ENCODE peak calls at places on chromosomes 4 and X, in four cellular contexts. T is NT2/D1; D is brain microvascular endothelial cell; S is CD8-positive, alpha-beta T cell. L is an unnamed sample.

GRCh38 chr4:74374561-74375327 is 9.8 kb downstream of the EREG start:
- DNase-seq in T (no peak), D (peak; percentile 74), S (no peak), L (peak; percentile 96)

GRCh38 chr4:173461170-173461569 is 62.3 kb upstream of the SCRG1 start:
- DNase-seq in T (no peak), D (no peak), S (no peak), L (no peak)

GRCh38 chr4:176335421-176335820 is 15.7 kb downstream of the SPCS3 start:
- DNase-seq in T (no peak), D (no peak), S (no peak), L (no peak)

GRCh38 chrX:10011261-10011931 is 44.2 kb downstream of the CLDN34 start:
- DNase-seq in T (no peak), D (peak; percentile 39), S (no peak), L (no peak)

GRCh38 chr4:56788081-56788480 is 33.4 kb downstream of the SPINK2 start:
- DNase-seq in T (no peak), D (no peak), S (no peak), L (no peak)

GRCh38 chrX:27575565-27575964 is 14.6 kb upstream of the DCAF8L2 start:
- DNase-seq in T (no peak), D (no peak), S (no peak), L (no peak)

GRCh38 chr4:186900232-186900900 is 176.7 kb upstream of the FAT1 start:
- DNase-seq in T (no peak), D (peak; percentile 93), S (no peak), L (no peak)

GRCh38 chr4:52824603-52825310 is 37.4 kb upstream of the RASL11B start:
- DNase-seq in T (no peak), D (no peak), S (no peak), L (no peak)

GRCh38 chrX:31007347-31007746 is 64.5 kb downstream of the FTHL17 start:
- DNase-seq in T (no peak), D (no peak), S (no peak), L (no peak)

GRCh38 chrX:153526040-153526439 is 8.6 kb downstream of the ATP2B3 start:
- DNase-seq in T (no peak), D (no peak), S (no peak), L (no peak)

GRCh38 chr4:2794707-2795557 is 2.0 kb downstream of the SH3BP2 start:
- DNase-seq in T (no peak), D (peak; percentile 68), S (no peak), L (peak; percentile 63)
- H3K4me3 ChIP-seq in T (no peak overlapping the region), D (no peak overlapping the region), S (no peak overlapping the region), L (peak overlapping the region; percentile 69)

DNA sequence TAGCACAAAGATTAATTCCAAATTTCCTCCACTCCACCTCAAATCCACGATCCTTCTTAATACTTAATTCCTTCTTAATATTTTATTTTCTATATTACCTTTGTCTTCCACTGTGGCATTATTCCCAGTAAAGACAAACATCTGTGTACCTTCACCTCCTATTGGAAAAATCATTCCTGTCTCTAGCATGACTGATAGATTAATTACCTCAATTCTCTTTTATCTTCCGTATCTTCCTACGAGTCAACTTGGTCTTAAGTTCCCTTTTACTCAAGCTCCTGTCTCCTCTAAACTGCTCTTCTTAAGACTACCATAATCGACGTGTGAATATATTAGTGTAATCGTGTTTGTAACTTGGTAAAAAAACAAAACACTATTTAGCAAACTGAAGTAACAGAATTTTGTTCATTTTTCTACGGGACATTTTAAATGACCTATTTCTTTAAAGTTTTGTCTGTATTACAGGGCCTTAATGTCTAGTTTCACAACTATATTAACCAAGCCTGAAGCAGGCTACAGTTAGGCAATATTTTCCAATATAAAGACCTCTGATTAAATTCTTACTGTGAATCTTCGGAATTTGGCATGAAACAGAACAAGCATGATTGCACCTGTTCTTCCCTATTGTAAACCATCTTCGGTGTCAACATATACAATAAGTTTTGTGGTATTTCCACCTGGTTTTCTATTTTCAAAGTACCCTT is 1.1 kb upstream of the USP38 start:
- DNase-seq in T (no peak), D (no peak), S (no peak), L (peak; percentile 41)
- H3K4me3 ChIP-seq in T (peak overlapping the region; percentile 49), D (peak overlapping the region; percentile 90), S (peak overlapping the region; percentile 48), L (peak overlapping the region; percentile 96)

DNA sequence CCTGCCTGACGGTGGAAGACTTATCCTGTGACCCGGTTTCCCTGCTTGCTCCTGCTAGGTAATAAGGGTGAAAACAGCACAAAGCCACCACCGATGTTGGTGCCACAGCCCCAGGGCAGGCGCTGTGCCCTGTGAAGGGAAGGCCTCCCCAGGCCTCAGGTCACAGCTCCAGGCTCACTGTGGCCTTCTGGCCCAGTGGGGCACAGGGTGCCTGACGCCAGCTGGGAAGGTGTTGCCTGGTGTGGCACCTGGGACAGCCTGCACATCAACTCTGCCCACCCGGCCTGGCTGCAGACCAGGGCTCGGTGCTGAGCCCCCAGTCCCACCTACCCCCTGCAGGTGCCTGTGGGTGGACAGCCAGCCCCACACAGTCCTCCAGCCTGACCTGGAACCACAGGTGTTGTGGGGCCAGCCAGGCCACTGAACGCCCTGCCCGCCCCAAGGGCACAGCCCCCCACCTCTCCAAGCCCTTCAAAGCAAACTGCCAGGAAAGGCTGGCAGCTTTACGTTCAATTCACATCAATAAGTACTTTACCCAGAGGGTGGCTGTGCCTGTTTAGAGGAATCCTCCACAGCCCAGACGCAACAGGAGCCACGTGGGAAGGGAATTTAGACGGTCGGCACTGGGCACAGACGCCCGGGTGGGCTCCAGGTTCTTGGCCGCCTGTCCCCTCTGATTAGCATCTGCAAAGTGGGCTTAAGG is 54.3 kb downstream of the ZFYVE28 start:
- DNase-seq in T (no peak), D (no peak), S (no peak), L (no peak)
- H3K4me3 ChIP-seq in T (no peak overlapping the region), D (peak overlapping the region; percentile 53), S (peak overlapping the region; percentile 74), L (no peak overlapping the region)

GRCh38 chrX:79107891-79108718 is 36.4 kb upstream of the GPR174 start:
- DNase-seq in T (no peak), D (no peak), S (no peak), L (no peak)
- H3K4me3 ChIP-seq in T (no peak overlapping the region), D (no peak overlapping the region), S (peak overlapping the region; percentile 20), L (no peak overlapping the region)

GRCh38 chrX:136171420-136171819 is 24.1 kb downstream of the FHL1 start:
- DNase-seq in T (no peak), D (no peak), S (no peak), L (no peak)
- H3K4me3 ChIP-seq in T (no peak overlapping the region), D (no peak overlapping the region), S (no peak overlapping the region), L (no peak overlapping the region)

DNA sequence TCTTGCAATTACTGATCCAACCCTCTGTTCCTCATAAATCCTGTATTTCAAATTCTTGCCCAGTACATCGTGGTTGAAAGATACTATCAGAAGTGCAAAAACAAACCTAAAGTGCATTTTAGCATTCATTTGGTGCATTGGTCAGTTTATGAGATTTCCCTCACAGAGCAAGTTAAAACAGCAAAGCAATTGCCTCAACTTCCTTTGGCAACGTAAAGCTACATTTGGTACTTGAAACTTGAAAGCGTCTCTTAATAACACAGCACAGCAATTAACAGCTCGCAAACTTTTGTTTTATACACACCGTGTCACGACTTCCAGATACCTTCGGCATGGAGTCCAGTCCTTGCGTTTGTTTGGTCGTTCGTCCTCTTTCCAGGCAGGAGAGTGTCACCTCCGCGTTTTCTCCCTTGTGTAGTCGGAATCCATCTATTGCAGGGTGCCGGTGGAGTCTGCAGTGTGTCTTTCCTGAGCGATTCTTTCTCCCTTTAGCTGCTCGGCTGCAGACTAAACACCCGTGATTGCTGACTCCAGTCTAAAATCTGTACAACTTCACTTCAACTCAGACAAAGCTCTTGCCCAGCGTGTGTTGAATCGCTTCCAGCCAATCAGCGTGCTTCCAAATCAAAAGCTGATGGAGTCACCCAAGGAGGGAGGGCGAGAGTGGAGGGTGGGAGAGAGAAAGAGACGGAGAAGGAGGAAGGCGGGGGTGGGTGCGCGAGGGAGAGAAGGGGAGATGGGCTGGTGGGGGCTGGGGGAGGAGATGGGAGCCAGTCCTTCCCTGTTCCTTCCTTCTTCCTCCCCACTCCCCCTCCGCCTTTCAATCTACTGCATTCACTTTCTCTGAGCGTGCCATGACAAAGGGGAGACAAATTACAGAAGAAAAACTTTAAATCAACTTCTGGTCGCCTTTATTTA is at the start of gene PCDH18:
- DNase-seq in T (no peak), D (peak; percentile 96), S (no peak), L (no peak)
- H3K4me3 ChIP-seq in T (no peak within 1 kb of the TSS), D (peak within 1 kb of the TSS; percentile 86), S (peak within 1 kb of the TSS; percentile 32), L (no peak within 1 kb of the TSS)

DNA sequence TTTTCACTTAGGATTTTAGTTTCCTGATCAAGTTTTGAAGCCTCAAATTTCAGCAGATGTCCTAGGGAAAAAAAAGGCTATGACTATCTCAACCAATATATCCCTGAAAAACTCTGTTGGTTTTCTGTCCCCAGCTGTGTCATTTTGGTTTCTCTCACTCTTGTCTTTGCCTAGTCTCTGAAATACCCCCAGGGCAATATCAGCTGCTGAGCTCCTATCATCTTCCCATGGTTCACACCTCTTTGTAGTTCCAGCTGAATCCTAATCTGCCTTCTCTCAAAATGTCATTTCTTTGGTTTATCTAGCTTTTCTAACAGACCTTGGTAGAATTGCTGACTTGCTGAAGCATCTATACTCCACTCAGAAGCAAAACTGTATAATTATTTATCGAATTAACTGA is 2370.5 kb downstream of the ARAP2 start:
- DNase-seq in T (no peak), D (no peak), S (no peak), L (no peak)
- H3K4me3 ChIP-seq in T (no peak overlapping the region), D (no peak overlapping the region), S (no peak overlapping the region), L (no peak overlapping the region)

GRCh38 chrX:65723706-65724105 is 56.3 kb downstream of the MSN start:
- DNase-seq in T (no peak), D (peak; percentile 14), S (no peak), L (no peak)
- H3K4me3 ChIP-seq in T (no peak overlapping the region), D (no peak overlapping the region), S (no peak overlapping the region), L (no peak overlapping the region)

GRCh38 chr4:184267673-184268573 is 50.2 kb upstream of the ENPP6 start:
- DNase-seq in T (no peak), D (peak; percentile 76), S (peak; percentile 52), L (peak; percentile 76)
- H3K4me3 ChIP-seq in T (no peak overlapping the region), D (peak overlapping the region; percentile 43), S (peak overlapping the region; percentile 56), L (peak overlapping the region; percentile 44)

DNA sequence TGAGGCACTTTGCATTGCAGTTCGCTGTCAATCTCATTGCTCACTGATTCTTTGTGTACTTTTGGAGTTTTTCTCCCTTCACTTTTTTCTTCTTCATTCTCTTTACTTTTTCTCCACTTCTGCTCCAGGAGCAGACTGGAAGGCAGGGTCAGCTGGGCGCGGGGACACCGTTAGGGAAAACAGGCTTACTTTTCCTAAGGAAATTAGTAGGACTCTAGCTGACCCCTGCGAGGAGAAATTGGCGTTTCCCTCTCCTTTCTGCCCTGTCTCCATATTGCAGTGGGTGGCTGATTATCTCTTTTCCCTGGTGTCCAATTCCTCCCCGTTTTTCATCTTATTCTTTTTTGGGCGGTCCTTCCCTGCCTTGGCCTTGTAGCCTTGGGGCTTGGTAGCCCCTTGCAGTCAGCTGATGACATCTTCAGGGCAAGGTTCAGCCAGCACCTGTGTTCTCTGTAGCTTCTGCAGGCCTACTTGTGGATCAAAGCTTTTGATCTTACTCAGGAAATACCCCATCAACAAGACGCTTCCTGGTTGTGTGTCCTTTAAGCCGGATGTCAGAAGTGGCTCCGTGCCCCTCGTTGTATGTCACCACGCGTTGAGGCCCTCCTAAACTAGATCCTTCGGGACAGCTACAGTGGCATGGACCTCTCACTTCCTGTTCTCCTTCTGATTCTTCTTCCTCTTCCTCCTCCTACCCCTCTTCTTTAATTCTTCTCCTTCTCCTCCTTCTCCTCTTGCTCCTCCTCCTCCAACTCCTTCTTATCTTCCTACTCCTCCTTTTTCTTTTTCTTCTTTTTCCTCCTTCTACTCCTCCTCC is 36.1 kb downstream of the NBDY start:
- DNase-seq in T (no peak), D (no peak), S (no peak), L (peak; percentile 21)
- H3K4me3 ChIP-seq in T (no peak overlapping the region), D (no peak overlapping the region), S (peak overlapping the region; percentile 35), L (no peak overlapping the region)

L was measured in HL-60.